ENCODE peak calls at places on chromosome 3, in four cellular contexts. One of them, this sample, is unnamed.

GRCh38 chr3:140378571-140379340 is 299.1 kb upstream of the TRIM42 start:
- DNase-seq in cardiac muscle cell: no peak
- DNase-seq in GM12865: no peak
- DNase-seq in dorsolateral prefrontal cortex: no peak
- DNase-seq in this sample: no peak

GRCh38 chr3:180417241-180417640 is 184.7 kb upstream of the TTC14 start:
- DNase-seq in cardiac muscle cell: no peak
- DNase-seq in GM12865: no peak
- DNase-seq in dorsolateral prefrontal cortex: no peak
- DNase-seq in this sample: no peak

GRCh38 chr3:185979721-185980121 is 41.9 kb upstream of the TRA2B start:
- DNase-seq in cardiac muscle cell: no peak
- DNase-seq in GM12865: no peak
- DNase-seq in dorsolateral prefrontal cortex: no peak
- DNase-seq in this sample: no peak

GRCh38 chr3:184687363-184688049 is 24.4 kb downstream of the MAGEF1 start:
- DNase-seq in cardiac muscle cell: no peak
- DNase-seq in GM12865: no peak
- DNase-seq in dorsolateral prefrontal cortex: peak
- DNase-seq in this sample: no peak

GRCh38 chr3:187146389-187146788 is 7.1 kb upstream of the RPL39L start:
- DNase-seq in cardiac muscle cell: no peak
- DNase-seq in GM12865: no peak
- DNase-seq in dorsolateral prefrontal cortex: no peak
- DNase-seq in this sample: no peak

GRCh38 chr3:46098319-46098761 is 71.1 kb upstream of the XCR1 start:
- DNase-seq in cardiac muscle cell: no peak
- DNase-seq in GM12865: peak
- DNase-seq in dorsolateral prefrontal cortex: no peak
- DNase-seq in this sample: peak

GRCh38 chr3:72319202-72320095 is 528.8 kb downstream of the SHQ1 start:
- DNase-seq in cardiac muscle cell: no peak
- DNase-seq in GM12865: no peak
- DNase-seq in dorsolateral prefrontal cortex: no peak
- DNase-seq in this sample: no peak

GRCh38 chr3:193176690-193177089 is 64.3 kb upstream of the PLAAT1 start:
- DNase-seq in cardiac muscle cell: no peak
- DNase-seq in GM12865: no peak
- DNase-seq in dorsolateral prefrontal cortex: no peak
- DNase-seq in this sample: no peak

GRCh38 chr3:71195492-71195891 is 388.0 kb downstream of the FOXP1 start:
- DNase-seq in cardiac muscle cell: no peak
- DNase-seq in GM12865: no peak
- DNase-seq in dorsolateral prefrontal cortex: no peak
- DNase-seq in this sample: no peak

GRCh38 chr3:8460815-8461482 is 40.7 kb upstream of the LMCD1 start:
- DNase-seq in cardiac muscle cell: no peak
- DNase-seq in GM12865: no peak
- DNase-seq in dorsolateral prefrontal cortex: no peak
- DNase-seq in this sample: no peak

GRCh38 chr3:134487406-134487805 is 1.5 kb downstream of the CEP63 start:
- DNase-seq in cardiac muscle cell: no peak
- DNase-seq in GM12865: peak
- DNase-seq in dorsolateral prefrontal cortex: no peak
- DNase-seq in this sample: peak

GRCh38 chr3:192481638-192482037 is 245.7 kb downstream of the FGF12 start:
- DNase-seq in cardiac muscle cell: no peak
- DNase-seq in GM12865: no peak
- DNase-seq in dorsolateral prefrontal cortex: no peak
- DNase-seq in this sample: no peak

GRCh38 chr3:10515884-10516495 is 10.6 kb upstream of the ATP2B2 start:
- DNase-seq in cardiac muscle cell: peak
- DNase-seq in GM12865: peak
- DNase-seq in dorsolateral prefrontal cortex: no peak
- DNase-seq in this sample: no peak

GRCh38 chr3:55868347-55868746 is 381.2 kb upstream of the WNT5A start:
- DNase-seq in cardiac muscle cell: no peak
- DNase-seq in GM12865: no peak
- DNase-seq in dorsolateral prefrontal cortex: peak
- DNase-seq in this sample: no peak
- TF ChIP-seq CTCF in cardiac muscle cell: no peak
- TF ChIP-seq CTCF in GM12865: no peak
- TF ChIP-seq CTCF in dorsolateral prefrontal cortex: no peak
- TF ChIP-seq CTCF in this sample: no peak

GRCh38 chr3:126732281-126733060 is 28.4 kb downstream of the CHCHD6 start:
- DNase-seq in cardiac muscle cell: no peak
- DNase-seq in GM12865: no peak
- DNase-seq in dorsolateral prefrontal cortex: no peak
- DNase-seq in this sample: no peak

GRCh38 chr3:126733061-126733430 is 29.0 kb downstream of the CHCHD6 start:
- DNase-seq in cardiac muscle cell: no peak
- DNase-seq in GM12865: no peak
- DNase-seq in dorsolateral prefrontal cortex: no peak
- DNase-seq in this sample: no peak

GRCh38 chr3:126742057-126742456 is 38.0 kb downstream of the CHCHD6 start:
- DNase-seq in cardiac muscle cell: no peak
- DNase-seq in GM12865: no peak
- DNase-seq in dorsolateral prefrontal cortex: no peak
- DNase-seq in this sample: no peak

GRCh38 chr3:126734324-126734723 is 30.3 kb downstream of the CHCHD6 start:
- DNase-seq in cardiac muscle cell: no peak
- DNase-seq in GM12865: no peak
- DNase-seq in dorsolateral prefrontal cortex: no peak
- DNase-seq in this sample: no peak

GRCh38 chr3:126737527-126737926 is 33.5 kb downstream of the CHCHD6 start:
- DNase-seq in cardiac muscle cell: no peak
- DNase-seq in GM12865: no peak
- DNase-seq in dorsolateral prefrontal cortex: no peak
- DNase-seq in this sample: no peak
- TF ChIP-seq CTCF in cardiac muscle cell: peak
- TF ChIP-seq CTCF in GM12865: peak
- TF ChIP-seq CTCF in dorsolateral prefrontal cortex: no peak
- TF ChIP-seq CTCF in this sample: peak

GRCh38 chr3:32934150-32934742 is 17.2 kb upstream of the CCR4 start:
- DNase-seq in cardiac muscle cell: peak
- DNase-seq in GM12865: peak
- DNase-seq in dorsolateral prefrontal cortex: no peak
- DNase-seq in this sample: peak
- TF ChIP-seq CTCF in cardiac muscle cell: peak
- TF ChIP-seq CTCF in GM12865: peak
- TF ChIP-seq CTCF in dorsolateral prefrontal cortex: peak
- TF ChIP-seq CTCF in this sample: peak

GRCh38 chr3:105951043-105951442 is 82.2 kb upstream of the CBLB start:
- DNase-seq in cardiac muscle cell: peak
- DNase-seq in GM12865: no peak
- DNase-seq in dorsolateral prefrontal cortex: no peak
- DNase-seq in this sample: no peak
- TF ChIP-seq CTCF in cardiac muscle cell: no peak
- TF ChIP-seq CTCF in GM12865: no peak
- TF ChIP-seq CTCF in dorsolateral prefrontal cortex: no peak
- TF ChIP-seq CTCF in this sample: no peak

GRCh38 chr3:113533534-113533892 is 1.2 kb downstream of the SIDT1 start:
- DNase-seq in cardiac muscle cell: no peak
- DNase-seq in GM12865: peak
- DNase-seq in dorsolateral prefrontal cortex: no peak
- DNase-seq in this sample: peak
- TF ChIP-seq CTCF in cardiac muscle cell: no peak
- TF ChIP-seq CTCF in GM12865: no peak
- TF ChIP-seq CTCF in dorsolateral prefrontal cortex: no peak
- TF ChIP-seq CTCF in this sample: no peak

DNA sequence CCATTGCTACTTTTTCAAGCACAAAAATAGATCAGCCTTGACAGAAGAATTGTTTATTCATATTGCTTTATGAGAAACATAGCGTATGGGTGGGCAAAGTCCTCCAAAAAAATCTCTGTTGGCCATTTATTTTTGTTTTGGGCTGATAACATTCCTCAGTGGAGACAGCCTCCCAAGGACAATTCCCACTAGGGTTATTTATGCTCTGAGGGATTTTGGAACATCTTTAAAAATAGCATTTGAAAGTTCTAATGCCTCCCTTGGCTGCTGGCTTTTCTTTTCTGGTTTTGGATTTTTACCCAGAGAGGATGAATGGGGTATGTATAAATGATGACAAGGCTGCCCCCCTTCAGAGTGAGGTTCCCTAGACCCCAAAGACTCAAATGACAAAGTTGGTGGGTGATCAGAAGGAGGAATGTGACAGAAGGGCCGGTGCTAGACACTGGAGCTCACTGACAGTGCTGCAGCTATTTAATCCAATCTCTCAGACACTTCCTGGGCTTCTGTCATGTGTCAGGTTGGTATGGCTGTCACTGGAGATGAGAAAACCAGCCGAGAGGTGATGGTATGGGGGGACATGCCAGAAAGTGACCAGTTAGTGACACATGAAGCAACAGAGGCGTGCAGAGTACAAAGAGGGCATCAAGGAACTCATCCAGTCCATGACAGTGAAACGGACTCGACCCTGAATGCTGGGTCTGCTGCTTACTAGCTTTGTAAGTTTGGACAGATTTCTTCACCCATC is 219.7 kb downstream of the CADPS start:
- DNase-seq in cardiac muscle cell: no peak
- DNase-seq in GM12865: no peak
- DNase-seq in dorsolateral prefrontal cortex: no peak
- DNase-seq in this sample: no peak
- TF ChIP-seq CTCF in cardiac muscle cell: no peak
- TF ChIP-seq CTCF in GM12865: no peak
- TF ChIP-seq CTCF in dorsolateral prefrontal cortex: no peak
- TF ChIP-seq CTCF in this sample: no peak

GRCh38 chr3:33377489-33377888 is 62.7 kb downstream of the UBP1 start:
- DNase-seq in cardiac muscle cell: no peak
- DNase-seq in GM12865: no peak
- DNase-seq in dorsolateral prefrontal cortex: no peak
- DNase-seq in this sample: no peak
- TF ChIP-seq CTCF in cardiac muscle cell: peak
- TF ChIP-seq CTCF in GM12865: no peak
- TF ChIP-seq CTCF in dorsolateral prefrontal cortex: no peak
- TF ChIP-seq CTCF in this sample: no peak

GRCh38 chr3:123412076-123412475 is 36.8 kb downstream of the ADCY5 start:
- DNase-seq in cardiac muscle cell: no peak
- DNase-seq in GM12865: no peak
- DNase-seq in dorsolateral prefrontal cortex: no peak
- DNase-seq in this sample: no peak
- TF ChIP-seq CTCF in cardiac muscle cell: no peak
- TF ChIP-seq CTCF in GM12865: no peak
- TF ChIP-seq CTCF in dorsolateral prefrontal cortex: no peak
- TF ChIP-seq CTCF in this sample: no peak

This sample was measured in GM13976.